ENCODE peak calls at places on chromosomes 16 and 17, in four cellular contexts. Z, X, P and C are unnamed samples.

GRCh38 chr16:61862221-61862620 is 174.0 kb downstream of the CDH8 start:
- DNase-seq in X (no peak), P (no peak), Z (no peak), C (no peak)

GRCh38 chr16:77225182-77225581 is 26.0 kb downstream of the SYCE1L start:
- DNase-seq in P (no peak), Z (no peak), X (no peak), C (no peak)

GRCh38 chr17:35578195-35578928 is at the start of gene PEX12:
- DNase-seq in Z (peak; percentile 98), P (peak; percentile 94), X (peak; percentile 62), C (peak; percentile 95)

GRCh38 chr16:88570691-88571092 is 489 bp downstream of the ZC3H18 start:
- DNase-seq in X (no peak), Z (peak; percentile 33), P (peak; percentile 40), C (peak; percentile 56)

GRCh38 chr17:55286681-55287589 is 22.2 kb downstream of the HLF start:
- DNase-seq in P (no peak), X (no peak), Z (no peak), C (no peak)

GRCh38 chr17:8839410-8839935 is 28.0 kb downstream of the PIK3R6 start:
- DNase-seq in Z (no peak), P (no peak), X (no peak), C (no peak)

GRCh38 chr16:20393801-20394637 is 10.5 kb downstream of the PDILT start:
- DNase-seq in P (no peak), X (no peak), Z (peak; percentile 10), C (no peak)

GRCh38 chr17:76598004-76598439 is 12.4 kb upstream of the ST6GALNAC2 start:
- DNase-seq in Z (no peak), X (no peak), P (no peak), C (no peak)

GRCh38 chr16:50088302-50088701 is 22.5 kb downstream of the HEATR3 start:
- DNase-seq in Z (no peak), X (no peak), P (no peak), C (no peak)

GRCh38 chr16:86809458-86809955 is 231.2 kb downstream of the FOXL1 start:
- DNase-seq in P (peak; percentile 36), Z (no peak), X (peak; percentile 62), C (peak; percentile 23)

GRCh38 chr17:14143678-14144077 is 74.4 kb downstream of the COX10 start:
- DNase-seq in Z (peak; percentile 45), X (no peak), P (no peak), C (no peak)

GRCh38 chr17:79086609-79087427 is 12.2 kb downstream of the ENGASE start:
- DNase-seq in Z (no peak), P (no peak), X (no peak), C (no peak)

GRCh38 chr16:83137894-83138293 is 511.1 kb downstream of the CDH13 start:
- DNase-seq in X (no peak), Z (no peak), P (no peak), C (no peak)

GRCh38 chr17:307295-307691 is 45.3 kb downstream of the RPH3AL start:
- DNase-seq in Z (no peak), P (no peak), X (no peak), C (no peak)

GRCh38 chr17:6482105-6482455 is 37.8 kb downstream of the PIMREG start:
- DNase-seq in X (no peak), P (no peak), Z (no peak), C (no peak)

GRCh38 chr16:81645925-81646324 is 133.2 kb upstream of the PLCG2 start:
- DNase-seq in P (no peak), X (no peak), Z (no peak), C (no peak)

GRCh38 chr17:68205251-68205807 is 42.5 kb upstream of the AMZ2 start:
- DNase-seq in Z (peak; percentile 97), P (peak; percentile 91), X (peak; percentile 81), C (peak; percentile 94)

GRCh38 chr16:75267631-75268264 is 16.3 kb upstream of the BCAR1 start:
- DNase-seq in X (no peak), Z (peak; percentile 36), P (peak; percentile 63), C (no peak)

GRCh38 chr17:44749076-44750020 is 9.4 kb upstream of the ADAM11 start:
- DNase-seq in P (no peak), X (no peak), Z (peak; percentile 45), C (no peak)

GRCh38 chr16:67333315-67333714 is 6.7 kb downstream of the LRRC36 start:
- DNase-seq in Z (no peak), P (no peak), X (no peak), C (no peak)

GRCh38 chr16:11202260-11203091 is 53.5 kb downstream of the SOCS1 start:
- DNase-seq in P (no peak), Z (no peak), X (no peak), C (no peak)

GRCh38 chr17:37788531-37788930 is 43.7 kb upstream of the HNF1B start:
- DNase-seq in P (no peak), X (no peak), Z (no peak), C (no peak)

GRCh38 chr16:54594646-54595381 is 308.2 kb upstream of the IRX3 start:
- DNase-seq in Z (peak; percentile 39), X (no peak), P (no peak), C (peak; percentile 42)

GRCh38 chr16:86546638-86547013 is 8.4 kb downstream of the MTHFSD start:
- DNase-seq in Z (peak; percentile 23), P (no peak), X (no peak), C (no peak)

GRCh38 chr17:39150795-39151679 is at the start of gene PLXDC1:
- DNase-seq in Z (peak; percentile 51), P (no peak), X (no peak), C (no peak)

GRCh38 chr17:73833779-73834613 is 189.8 kb upstream of the SDK2 start:
- DNase-seq in X (no peak), P (peak; percentile 63), Z (peak; percentile 41), C (no peak)

GRCh38 chr17:50363217-50364060 is 9.5 kb downstream of the MRPL27 start:
- DNase-seq in Z (peak; percentile 86), X (no peak), P (peak; percentile 97), C (peak; percentile 97)

GRCh38 chr17:74243013-74243755 is 29.8 kb downstream of the TTYH2 start:
- DNase-seq in X (no peak), Z (no peak), P (no peak), C (no peak)

GRCh38 chr17:72011561-72011960 is 109.3 kb upstream of the SOX9 start:
- DNase-seq in Z (no peak), P (no peak), X (no peak), C (no peak)

GRCh38 chr16:51592535-51592934 is 441.5 kb upstream of the SALL1 start:
- DNase-seq in P (no peak), Z (peak; percentile 68), X (no peak), C (no peak)

GRCh38 chr16:57601801-57602478 is 26.5 kb upstream of the ADGRG1 start:
- DNase-seq in X (no peak), Z (no peak), P (no peak), C (no peak)

GRCh38 chr17:42672038-42672437 is 4.8 kb downstream of the PLEKHH3 start:
- DNase-seq in P (no peak), X (no peak), Z (no peak), C (peak; percentile 63)

GRCh38 chr17:81140695-81141094 is 24.6 kb upstream of the PVALEF start:
- DNase-seq in X (no peak), P (no peak), Z (no peak), C (no peak)

GRCh38 chr16:11667824-11668589 is at the start of gene SNN:
- DNase-seq in P (peak; percentile 92), Z (peak; percentile 97), X (peak; percentile 57), C (peak; percentile 93)

GRCh38 chr16:84986879-84987278 is 24.5 kb downstream of the ZDHHC7 start:
- DNase-seq in X (no peak), P (no peak), Z (no peak), C (no peak)

GRCh38 chr17:33024688-33025486 is 33.2 kb downstream of the SPACA3 start:
- DNase-seq in X (no peak), Z (no peak), P (no peak), C (no peak)

GRCh38 chr17:40548491-40548981 is 16.7 kb downstream of the CCR7 start:
- DNase-seq in P (no peak), X (no peak), Z (no peak), C (no peak)

GRCh38 chr17:15048381-15048780 is 216.7 kb downstream of the PMP22 start:
- DNase-seq in P (peak; percentile 75), Z (peak; percentile 12), X (no peak), C (peak; percentile 51)